ENCODE peak calls at places on chromosome 10, in six cellular contexts. D, X, N, I, C and H are unnamed samples.

GRCh38 chr10:78458983-78459638 is 425.4 kb downstream of the RPS24 start:
- DNase-seq in D (peak; percentile 90), X (peak; percentile 71), I (no peak), C (peak; percentile 6), N (no peak), H (no peak)

GRCh38 chr10:58892039-58892665 is 284.3 kb upstream of the PHYHIPL start:
- DNase-seq in C (no peak), D (no peak), I (no peak), N (no peak), X (peak; percentile 3), H (no peak)

GRCh38 chr10:11867497-11867896 is 44.3 kb downstream of the PROSER2 start:
- DNase-seq in N (no peak), C (no peak), I (no peak), D (no peak), X (no peak), H (no peak)

GRCh38 chr10:71512794-71513379 is 116.2 kb downstream of the CDH23 start:
- DNase-seq in X (no peak), D (no peak), I (no peak), N (no peak), C (peak; percentile 88), H (no peak)

GRCh38 chr10:76675561-76675950 is 962.1 kb downstream of the KCNMA1 start:
- DNase-seq in N (no peak), X (no peak), D (no peak), I (no peak), C (no peak), H (no peak)

GRCh38 chr10:51683031-51683830 is 16.2 kb downstream of the CSTF2T start:
- DNase-seq in D (peak; percentile 35), X (peak; percentile 63), I (no peak), C (no peak), N (no peak), H (no peak)

GRCh38 chr10:84469470-84469869 is 141.1 kb downstream of the CCSER2 start:
- DNase-seq in I (no peak), N (no peak), D (no peak), X (no peak), C (peak; percentile 8), H (no peak)

GRCh38 chr10:38027992-38028391 is 17.5 kb downstream of the ZNF33A start:
- DNase-seq in C (no peak), D (peak; percentile 19), N (no peak), X (peak; percentile 7), I (no peak), H (no peak)

GRCh38 chr10:71705582-71705981 is 14.0 kb downstream of the C10orf105 start:
- DNase-seq in D (no peak), N (no peak), I (no peak), X (no peak), C (no peak), H (no peak)

GRCh38 chr10:124632064-124632531 is 112.1 kb downstream of the FAM53B start:
- DNase-seq in X (no peak), I (no peak), N (peak; percentile 56), D (no peak), C (peak; percentile 34), H (no peak)

GRCh38 chr10:18460061-18460460 is 191.3 kb downstream of the NSUN6 start:
- DNase-seq in X (no peak), I (no peak), D (no peak), N (no peak), C (no peak), H (no peak)

GRCh38 chr10:106795619-106796018 is 368.9 kb downstream of the SORCS1 start:
- DNase-seq in C (peak; percentile 4), I (peak; percentile 29), N (peak; percentile 42), X (no peak), D (no peak), H (peak; percentile 37)

GRCh38 chr10:22833353-22833752 is 94.5 kb upstream of the ARMC3 start:
- DNase-seq in C (no peak), X (peak; percentile 44), I (no peak), N (no peak), D (no peak), H (no peak)

GRCh38 chr10:131843089-131843595 is 57.7 kb upstream of the PPP2R2D start:
- DNase-seq in C (no peak), I (no peak), D (no peak), X (no peak), N (peak; percentile 12), H (no peak)

GRCh38 chr10:122637371-122637770 is 62.3 kb downstream of the C10orf120 start:
- DNase-seq in I (no peak), N (no peak), D (no peak), X (no peak), C (no peak), H (no peak)

GRCh38 chr10:116521424-116522305 is 24.1 kb upstream of the PNLIP start:
- DNase-seq in N (no peak), X (peak; percentile 52), I (no peak), C (peak; percentile 70), D (peak; percentile 52), H (peak; percentile 33)

GRCh38 chr10:2207246-2207922 is 470.1 kb upstream of the ADARB2 start:
- DNase-seq in N (no peak), I (no peak), C (no peak), X (no peak), D (no peak), H (no peak)

DNA sequence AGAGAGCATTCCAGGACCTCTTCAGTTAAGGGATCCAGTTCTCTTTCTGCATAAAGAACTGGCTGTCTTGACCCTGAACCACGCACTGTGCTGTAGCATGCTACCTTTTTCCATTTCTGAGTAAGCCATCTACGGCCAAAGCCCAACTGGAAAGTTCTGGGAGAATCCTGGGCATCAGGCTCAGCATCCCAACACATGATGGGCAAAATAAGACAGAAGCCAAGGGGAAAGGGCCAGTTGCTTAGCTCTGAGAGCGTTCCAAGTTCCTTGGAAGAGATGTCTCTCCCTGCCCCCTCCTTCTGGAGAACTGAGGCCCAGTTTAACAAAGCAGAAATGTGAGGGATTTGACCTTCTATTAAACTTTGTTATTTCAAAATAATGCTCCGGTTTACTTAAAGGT is 37.9 kb upstream of the ADD3 start:
- DNase-seq in N (no peak), I (no peak), C (no peak), D (no peak), X (no peak), H (no peak)
- H2BK5ac ChIP-seq in N (no peak overlapping the region), I (no peak overlapping the region), C (no peak overlapping the region), D (no peak overlapping the region), X (no peak overlapping the region), H (no peak overlapping the region)

GRCh38 chr10:100395626-100396025 is 48.6 kb downstream of the SCD start:
- DNase-seq in C (no peak), I (no peak), D (no peak), N (no peak), X (no peak), H (no peak)

GRCh38 chr10:100396605-100397004 is 49.6 kb downstream of the SCD start:
- DNase-seq in C (no peak), I (no peak), N (no peak), X (no peak), D (no peak), H (no peak)

GRCh38 chr10:100392686-100393003 is 45.6 kb downstream of the SCD start:
- DNase-seq in C (no peak), N (no peak), X (no peak), I (no peak), D (no peak), H (no peak)

GRCh38 chr10:100391163-100392002 is 44.4 kb downstream of the SCD start:
- DNase-seq in I (no peak), X (no peak), C (no peak), N (no peak), D (no peak), H (no peak)
- H3K14ac ChIP-seq in I (no peak overlapping the region), X (no peak overlapping the region), C (no peak overlapping the region), N (no peak overlapping the region), D (no peak overlapping the region), H (no peak overlapping the region)

GRCh38 chr10:104121485-104122272 is at the start of gene SFR1:
- DNase-seq in I (peak; percentile 97), N (peak; percentile 99), X (peak; percentile 99), C (peak; percentile 99), D (peak; percentile 97), H (peak; percentile 99)

GRCh38 chr10:104120903-104121484 is 977 bp upstream of the SFR1 start:
- DNase-seq in X (peak; percentile 99), D (peak; percentile 96), N (peak; percentile 87), I (peak; percentile 29), C (peak; percentile 99), H (peak; percentile 70)

GRCh38 chr10:104117839-104118323 is 4.1 kb upstream of the SFR1 start:
- DNase-seq in I (no peak), D (peak; percentile 43), N (no peak), X (no peak), C (peak; percentile 39), H (no peak)

GRCh38 chr10:104120512-104120902 is 1.5 kb upstream of the SFR1 start:
- DNase-seq in N (no peak), C (no peak), X (no peak), I (no peak), D (no peak), H (no peak)

GRCh38 chr10:104120061-104120460 is 1.9 kb upstream of the SFR1 start:
- DNase-seq in I (no peak), X (no peak), D (no peak), C (peak; percentile 74), N (no peak), H (no peak)
- H4K8ac ChIP-seq in I (no peak overlapping the region), X (no peak overlapping the region), D (peak overlapping the region; percentile 80), C (no peak overlapping the region), N (no peak overlapping the region), H (no peak overlapping the region)

DNA sequence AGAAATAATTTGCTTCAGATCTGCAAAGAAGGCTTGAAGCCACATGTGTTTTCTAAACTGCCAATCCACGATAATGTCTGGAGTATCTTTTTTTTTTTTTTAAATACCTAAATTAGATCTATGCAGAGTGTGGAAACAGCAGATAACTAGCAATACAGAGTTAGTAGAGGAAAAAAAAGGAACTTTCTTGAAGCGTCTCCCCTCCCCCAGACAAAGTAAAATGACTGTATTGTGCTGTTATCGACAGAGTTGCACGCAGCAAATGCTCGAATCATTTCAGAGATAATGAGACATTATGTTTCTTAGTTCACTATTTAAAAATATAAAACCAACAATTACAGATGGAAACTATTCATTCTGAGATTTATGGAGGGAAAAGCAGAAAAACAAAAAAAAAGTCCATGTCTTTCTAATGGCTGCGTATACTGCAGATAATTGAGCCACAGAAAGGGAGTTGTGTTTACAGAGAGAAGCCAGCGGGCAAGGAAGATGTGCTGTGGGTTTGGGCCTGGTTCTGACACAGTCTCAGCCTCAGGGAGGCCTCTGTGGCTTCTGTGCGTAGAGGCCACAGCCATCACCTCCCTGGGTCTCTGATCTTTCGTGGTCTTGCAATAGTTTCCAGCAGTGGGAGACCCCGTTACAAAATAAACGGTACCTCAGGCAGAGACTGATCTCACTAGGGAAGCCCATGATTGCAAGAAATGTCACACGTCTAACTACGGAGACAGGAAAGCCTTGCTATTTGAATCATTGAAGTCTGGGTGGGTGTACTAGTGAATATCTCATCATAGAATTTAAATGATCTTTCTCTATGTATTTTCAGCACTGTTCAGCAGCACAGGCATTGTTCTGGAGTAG is 19.1 kb upstream of the KLF6 start:
- DNase-seq in N (no peak), C (peak; percentile 52), X (peak; percentile 90), I (no peak), D (peak; percentile 13), H (no peak)
- H2BK5ac ChIP-seq in N (no peak overlapping the region), C (peak overlapping the region; percentile 97), X (no peak overlapping the region), I (no peak overlapping the region), D (peak overlapping the region; percentile 69), H (no peak overlapping the region)